ENCODE peak calls at places on chromosome 5, in eight cellular contexts. M is fibroblast of lung, S is gastrocnemius medialis, L is foreskin fibroblast, E is GM12864, Z is transverse colon, X is lung, O is cardiac fibroblast. B is an unnamed sample.

GRCh38 chr5:4207456-4207855 is 611.8 kb downstream of the IRX1 start:
- DNase-seq in O (no peak), Z (no peak), L (no peak), X (no peak), S (no peak), M (no peak), E (no peak), B (no peak)

GRCh38 chr5:42772265-42772993 is 15.8 kb downstream of the CCDC152 start:
- DNase-seq in E (no peak), O (peak), X (no peak), M (no peak), Z (no peak), S (peak), L (no peak), B (no peak)

GRCh38 chr5:150304481-150305081 is 1.9 kb upstream of the ARSI start:
- DNase-seq in L (no peak), M (no peak), S (no peak), Z (no peak), E (no peak), O (no peak), X (no peak), B (no peak)

GRCh38 chr5:1112596-1113331 is 901 bp upstream of the SLC12A7 start:
- DNase-seq in X (no peak), M (no peak), E (no peak), S (no peak), Z (no peak), L (no peak), O (peak), B (no peak)

GRCh38 chr5:11564716-11565115 is 339.5 kb downstream of the CTNND2 start:
- DNase-seq in L (no peak), S (no peak), M (no peak), E (no peak), Z (no peak), O (no peak), X (no peak), B (no peak)

GRCh38 chr5:173554989-173555705 is 61.3 kb downstream of the BOD1 start:
- DNase-seq in O (no peak), E (no peak), X (no peak), Z (no peak), S (no peak), M (no peak), L (no peak), B (no peak)

GRCh38 chr5:173868096-173868879 is 19.9 kb upstream of the CPEB4 start:
- DNase-seq in M (no peak), Z (no peak), L (no peak), S (no peak), O (peak), X (no peak), E (no peak), B (no peak)

GRCh38 chr5:136330353-136330913 is 34.9 kb downstream of the TRPC7 start:
- DNase-seq in Z (no peak), X (peak), L (no peak), S (no peak), E (no peak), O (no peak), M (no peak), B (no peak)

GRCh38 chr5:120703923-120704445 is 239.9 kb downstream of the PRR16 start:
- DNase-seq in X (no peak), Z (no peak), M (no peak), S (no peak), E (no peak), L (no peak), O (no peak), B (no peak)

DNA sequence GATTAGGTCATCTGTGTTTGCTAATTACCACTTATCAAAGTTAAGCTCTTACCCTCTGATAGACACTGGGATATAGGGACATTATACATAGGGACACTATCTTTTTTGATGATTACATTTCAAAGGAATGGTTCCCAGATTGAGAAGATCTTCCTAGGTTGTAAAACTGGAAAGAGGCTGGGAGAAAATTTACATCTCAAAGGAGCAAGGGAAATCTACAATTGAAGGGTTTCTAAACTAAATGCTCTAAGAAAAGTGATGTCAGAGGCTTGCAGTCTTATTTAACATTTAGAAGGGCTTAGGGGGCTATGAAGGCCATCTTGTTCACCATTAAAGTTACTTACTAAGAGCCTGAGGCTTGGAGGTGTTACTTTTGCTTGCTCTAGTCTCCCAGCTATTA is 242.8 kb downstream of the PRR16 start:
- DNase-seq in S (no peak), X (no peak), M (no peak), O (no peak), Z (no peak), E (no peak), L (no peak), B (no peak)
- H3K4me3 ChIP-seq in S (no peak), X (no peak), M (no peak), O (no peak), Z (no peak), E (no peak), L (no peak), B (no peak)

GRCh38 chr5:172010278-172010677 is 3.8 kb upstream of the FBXW11 start:
- DNase-seq in X (no peak), E (no peak), O (peak), Z (no peak), L (no peak), S (no peak), M (no peak), B (no peak)
- TF ChIP-seq CTCF in X (no peak), E (peak), O (no peak), Z (no peak), L (peak), S (no peak), M (no peak), B (peak)

DNA sequence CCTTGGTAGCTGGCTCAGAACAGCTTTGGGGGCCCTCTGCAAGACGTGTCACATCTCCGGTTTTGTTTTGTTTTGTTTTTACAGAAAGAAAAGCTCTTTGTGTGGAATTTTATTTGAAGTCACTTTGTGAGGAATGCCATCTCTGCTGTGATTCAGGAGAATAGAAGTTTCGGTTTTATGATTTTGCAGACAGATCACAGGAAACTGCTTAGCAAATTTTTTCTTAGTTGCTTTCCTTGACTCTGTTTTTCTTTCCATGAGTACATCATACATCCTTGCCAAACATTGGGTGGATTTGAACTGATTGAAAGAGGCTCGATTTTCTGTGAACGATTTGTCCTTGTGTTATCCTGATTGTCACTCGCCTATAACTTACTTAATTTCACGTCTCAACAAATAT is 5.1 kb downstream of the SEMA5A start:
- DNase-seq in Z (no peak), E (no peak), M (no peak), S (no peak), X (no peak), O (peak), L (peak), B (no peak)
- H3K4me3 ChIP-seq in Z (no peak), E (no peak), M (no peak), S (no peak), X (no peak), O (peak), L (peak), B (no peak)

DNA sequence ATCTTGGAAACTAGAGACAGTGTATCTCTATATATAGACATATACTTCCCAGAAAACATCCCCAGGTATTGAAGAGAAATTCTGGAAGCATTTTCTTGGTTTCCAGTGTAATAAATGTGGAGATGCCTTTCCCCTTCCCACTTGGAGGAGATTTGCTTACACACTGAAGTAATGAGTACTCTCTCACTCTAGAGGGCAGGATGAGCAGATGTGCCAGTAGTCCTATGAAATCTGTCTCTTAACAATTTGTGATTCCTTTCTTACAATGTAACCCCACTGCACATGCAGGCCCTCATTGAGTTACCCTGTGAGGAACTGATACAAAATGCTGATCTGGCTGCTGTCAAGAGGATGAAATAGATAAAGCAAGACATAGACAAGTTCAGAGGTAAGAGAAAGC is 567.2 kb downstream of the SLCO4C1 start:
- DNase-seq in E (no peak), X (no peak), M (no peak), S (no peak), L (no peak), O (no peak), Z (no peak), B (peak)
- TF ChIP-seq CTCF in E (peak), X (no peak), M (no peak), S (no peak), L (no peak), O (no peak), Z (no peak), B (no peak)

B was measured in GM12865.